ENCODE peak calls at places on chromosomes 1 and 21, in four cellular contexts. D, H, K and S are unnamed samples.

GRCh38 chr1:17531682-17532487 is 7.6 kb upstream of the ARHGEF10L start:
- DNase-seq in K (peak; percentile 91), D (peak; percentile 57), H (peak; percentile 75), S (no peak)

GRCh38 chr1:57422271-57423134 is 1.4 kb downstream of the DAB1 start:
- DNase-seq in D (no peak), H (no peak), K (peak; percentile 12), S (peak; percentile 21)

GRCh38 chr21:42161401-42161956 is 57.5 kb upstream of the ABCG1 start:
- DNase-seq in D (no peak), K (no peak), H (no peak), S (no peak)

GRCh38 chr1:79264285-79264684 is 257.8 kb upstream of the ADGRL4 start:
- DNase-seq in D (no peak), H (no peak), K (no peak), S (no peak)

GRCh38 chr1:221347706-221348105 is 394.2 kb downstream of the DUSP10 start:
- DNase-seq in D (no peak), H (peak; percentile 5), K (no peak), S (peak; percentile 58)

GRCh38 chr1:94792473-94792875 is 27.7 kb upstream of the SLC44A3 start:
- DNase-seq in K (peak; percentile 43), D (peak; percentile 72), H (peak; percentile 96), S (peak; percentile 87)

GRCh38 chr1:226526801-226527595 is 21.6 kb upstream of the STUM start:
- DNase-seq in H (no peak), K (peak; percentile 36), D (peak; percentile 65), S (peak; percentile 29)

GRCh38 chr1:151832318-151832984 is 849 bp upstream of the RORC start:
- DNase-seq in D (peak; percentile 68), K (peak; percentile 84), H (peak; percentile 69), S (peak; percentile 74)

GRCh38 chr1:87594736-87595383 is 266.2 kb downstream of the LMO4 start:
- DNase-seq in H (no peak), D (no peak), K (peak; percentile 9), S (no peak)

GRCh38 chr1:222920169-222920568 is 105.3 kb downstream of the DISP1 start:
- DNase-seq in D (peak; percentile 21), H (no peak), K (peak; percentile 23), S (no peak)

GRCh38 chr1:245969274-245969673 is 537.8 kb downstream of the SMYD3 start:
- DNase-seq in H (peak; percentile 60), K (peak; percentile 74), D (peak; percentile 87), S (peak; percentile 57)

GRCh38 chr21:44304846-44305245 is 5.0 kb downstream of the PFKL start:
- DNase-seq in H (no peak), D (peak; percentile 51), K (peak; percentile 52), S (peak; percentile 53)

GRCh38 chr1:179955318-179955638 is 668 bp downstream of the CEP350 start:
- DNase-seq in D (no peak), K (no peak), H (peak; percentile 68), S (no peak)

GRCh38 chr21:14591882-14592281 is 45.8 kb upstream of the SAMSN1 start:
- DNase-seq in D (peak; percentile 26), K (peak; percentile 79), H (no peak), S (no peak)

GRCh38 chr21:36854391-36854790 is 112.1 kb downstream of the HLCS start:
- DNase-seq in K (peak; percentile 55), D (peak; percentile 62), H (no peak), S (peak; percentile 39)

GRCh38 chr1:15205586-15206346 is 41.3 kb upstream of the FHAD1 start:
- DNase-seq in K (no peak), D (no peak), H (no peak), S (no peak)

GRCh38 chr1:167605576-167605975 is 24.5 kb upstream of the RCSD1 start:
- DNase-seq in D (no peak), H (peak; percentile 66), K (no peak), S (peak; percentile 55)

GRCh38 chr1:220997791-220998190 is 118.5 kb downstream of the HLX start:
- DNase-seq in K (no peak), D (no peak), H (no peak), S (no peak)

GRCh38 chr1:197659175-197659574 is 116.1 kb downstream of the DENND1B start:
- DNase-seq in H (no peak), D (no peak), K (no peak), S (no peak)

GRCh38 chr21:42066521-42066920 is 4.6 kb upstream of the UMODL1 start:
- DNase-seq in H (no peak), K (no peak), D (no peak), S (no peak)

GRCh38 chr1:206935491-206936067 is 10.7 kb downstream of the PIGR start:
- DNase-seq in K (peak; percentile 47), H (no peak), D (peak; percentile 62), S (no peak)

GRCh38 chr1:91500756-91501526 is at the start of gene CDC7:
- DNase-seq in D (peak; percentile 87), H (peak; percentile 82), K (peak; percentile 97), S (peak; percentile 86)

GRCh38 chr1:101137144-101138126 is 99.4 kb upstream of the S1PR1 start:
- DNase-seq in H (no peak), K (peak; percentile 79), D (no peak), S (no peak)

GRCh38 chr1:216054593-216054992 is 368.7 kb downstream of the USH2A start:
- DNase-seq in D (no peak), K (no peak), H (no peak), S (no peak)

GRCh38 chr1:31110846-31111245 is 45.3 kb upstream of the PUM1 start:
- DNase-seq in H (no peak), K (no peak), D (no peak), S (no peak)

GRCh38 chr1:210912752-210913151 is 221.2 kb downstream of the KCNH1 start:
- DNase-seq in D (no peak), K (no peak), H (no peak), S (no peak)

GRCh38 chr1:48536477-48536876 is 64.5 kb upstream of the SPATA6 start:
- DNase-seq in K (no peak), D (peak; percentile 82), H (peak; percentile 46), S (peak; percentile 67)

GRCh38 chr1:236868625-236869467 is 73.8 kb downstream of the MTR start:
- DNase-seq in H (peak; percentile 41), D (peak; percentile 54), K (peak; percentile 84), S (peak; percentile 76)

GRCh38 chr1:237873487-237873927 is 17.2 kb downstream of the ZP4 start:
- DNase-seq in K (peak; percentile 16), H (peak; percentile 98), D (peak; percentile 91), S (peak; percentile 96)